ENCODE peak calls at places on chromosomes 11 and 22, in eight cellular contexts. Q, N, I, M, S, C, W and H are unnamed samples.

GRCh38 chr11:15969281-15969680 is 387.1 kb downstream of the SOX6 start:
- DNase-seq in Q (peak; percentile 67), N (peak; percentile 10), I (no peak), M (peak; percentile 71), S (no peak), C (peak; percentile 87), W (no peak), H (peak; percentile 93)

GRCh38 chr11:125376856-125377255 is 119.2 kb downstream of the FEZ1 start:
- DNase-seq in Q (no peak), N (no peak), I (no peak), M (no peak), S (no peak), C (no peak), W (no peak), H (no peak)

GRCh38 chr11:64990222-64990918 is 6.4 kb downstream of the BATF2 start:
- DNase-seq in Q (no peak), N (no peak), I (no peak), M (no peak), S (no peak), C (no peak), W (no peak), H (no peak)

GRCh38 chr11:123251656-123252344 is 56.8 kb upstream of the CLMP start:
- DNase-seq in Q (no peak), N (no peak), I (no peak), M (no peak), S (no peak), C (no peak), W (no peak), H (no peak)

GRCh38 chr11:93034031-93034430 is 64.6 kb downstream of the MTNR1B start:
- DNase-seq in Q (no peak), N (no peak), I (no peak), M (no peak), S (no peak), C (no peak), W (no peak), H (no peak)

GRCh38 chr11:134412508-134413333 is 679 bp upstream of the B3GAT1 start:
- DNase-seq in Q (peak; percentile 27), N (peak; percentile 93), I (peak; percentile 57), M (no peak), S (no peak), C (no peak), W (no peak), H (no peak)

GRCh38 chr11:28903716-28904115 is 795.5 kb downstream of the METTL15 start:
- DNase-seq in Q (no peak), N (no peak), I (no peak), M (no peak), S (no peak), C (no peak), W (no peak), H (peak; percentile 33)

GRCh38 chr11:19571906-19572305 is 140.7 kb upstream of the NAV2 start:
- DNase-seq in Q (no peak), N (no peak), I (no peak), M (no peak), S (no peak), C (no peak), W (no peak), H (no peak)

GRCh38 chr22:23383491-23384450 is 196.3 kb downstream of the IGLL1 start:
- DNase-seq in Q (no peak), N (no peak), I (no peak), M (no peak), S (no peak), C (no peak), W (no peak), H (no peak)

GRCh38 chr11:115636686-115637555 is 132.7 kb upstream of the CADM1 start:
- DNase-seq in Q (no peak), N (no peak), I (no peak), M (no peak), S (no peak), C (no peak), W (no peak), H (no peak)

GRCh38 chr11:124415356-124415923 is 9.2 kb downstream of the OR8B4 start:
- DNase-seq in Q (peak; percentile 29), N (no peak), I (peak; percentile 20), M (peak; percentile 22), S (no peak), C (no peak), W (peak; percentile 46), H (peak; percentile 62)

GRCh38 chr11:61384271-61385242 is 7.8 kb upstream of the TMEM216 start:
- DNase-seq in Q (peak; percentile 43), N (no peak), I (no peak), M (no peak), S (no peak), C (no peak), W (no peak), H (peak; percentile 60)

GRCh38 chr11:14357843-14358728 is 897 bp downstream of the RRAS2 start:
- DNase-seq in Q (peak; percentile 75), N (no peak), I (peak; percentile 67), M (no peak), S (no peak), C (peak; percentile 72), W (peak; percentile 37), H (peak; percentile 81)

GRCh38 chr22:41589601-41590365 is at the start of gene PMM1:
- DNase-seq in Q (peak; percentile 94), N (peak; percentile 100), I (peak; percentile 99), M (peak; percentile 97), S (peak; percentile 100), C (peak; percentile 99), W (peak; percentile 99), H (peak; percentile 100)

GRCh38 chr22:42990131-42990838 is 24.7 kb downstream of the PACSIN2 start:
- DNase-seq in Q (no peak), N (no peak), I (no peak), M (no peak), S (no peak), C (peak; percentile 88), W (no peak), H (peak; percentile 96)

GRCh38 chr22:44572414-44573207 is 74.6 kb upstream of the RTL6 start:
- DNase-seq in Q (no peak), N (no peak), I (no peak), M (no peak), S (no peak), C (peak; percentile 9), W (no peak), H (no peak)

GRCh38 chr22:49333206-49333605 is 494.5 kb downstream of the BRD1 start:
- DNase-seq in Q (no peak), N (no peak), I (no peak), M (no peak), S (no peak), C (no peak), W (no peak), H (no peak)

GRCh38 chr11:78101073-78101472 is 21.4 kb upstream of the NDUFC2 start:
- DNase-seq in Q (no peak), N (no peak), I (no peak), M (no peak), S (no peak), C (no peak), W (no peak), H (no peak)

GRCh38 chr22:42560781-42561180 is 7.0 kb downstream of the SERHL2 start:
- DNase-seq in Q (peak; percentile 55), N (peak; percentile 6), I (peak; percentile 11), M (no peak), S (no peak), C (no peak), W (no peak), H (peak; percentile 33)

GRCh38 chr11:2878782-2879181 is 6.8 kb downstream of the CDKN1C start:
- DNase-seq in Q (no peak), N (no peak), I (no peak), M (no peak), S (no peak), C (no peak), W (no peak), H (no peak)

GRCh38 chr11:70107191-70107590 is 29.1 kb downstream of the ANO1 start:
- DNase-seq in Q (no peak), N (no peak), I (no peak), M (no peak), S (no peak), C (no peak), W (no peak), H (no peak)

GRCh38 chr11:44687310-44687842 is 39.4 kb upstream of the TSPAN18 start:
- DNase-seq in Q (no peak), N (no peak), I (no peak), M (no peak), S (no peak), C (no peak), W (no peak), H (no peak)

GRCh38 chr11:67252831-67253239 is 13.4 kb upstream of the GRK2 start:
- DNase-seq in Q (no peak), N (peak; percentile 22), I (no peak), M (no peak), S (no peak), C (peak; percentile 49), W (no peak), H (peak; percentile 75)

GRCh38 chr11:808427-809286 is 1.1 kb upstream of the RPLP2 start:
- DNase-seq in Q (no peak), N (no peak), I (no peak), M (no peak), S (no peak), C (no peak), W (no peak), H (no peak)